ENCODE peak calls at places on chromosomes 11 and 22, in six cellular contexts. K, X, L, A, O and D are unnamed samples.

GRCh38 chr11:86515297-86516094 is 140.8 kb downstream of the CCDC81 start:
- DNase-seq in K (peak; percentile 91), X (no peak), L (peak; percentile 93), A (no peak), O (peak; percentile 72), D (peak; percentile 95)

GRCh38 chr11:66126064-66126463 is 56.0 kb downstream of the PACS1 start:
- DNase-seq in K (no peak), X (no peak), L (no peak), A (no peak), O (no peak), D (no peak)

GRCh38 chr11:44818110-44818509 is 91.3 kb downstream of the TSPAN18 start:
- DNase-seq in K (no peak), X (no peak), L (no peak), A (no peak), O (no peak), D (no peak)

GRCh38 chr11:77207618-77208313 is 79.7 kb downstream of the MYO7A start:
- DNase-seq in K (no peak), X (no peak), L (no peak), A (no peak), O (no peak), D (no peak)

GRCh38 chr22:40182231-40182835 is 4.6 kb downstream of the TNRC6B start:
- DNase-seq in K (no peak), X (no peak), L (no peak), A (no peak), O (peak; percentile 65), D (peak; percentile 16)

GRCh38 chr22:41557401-41558240 is 3.2 kb upstream of the CSDC2 start:
- DNase-seq in K (peak; percentile 94), X (no peak), L (no peak), A (peak; percentile 58), O (no peak), D (peak; percentile 63)

GRCh38 chr11:72124046-72124445 is 11.5 kb upstream of the FOLR3 start:
- DNase-seq in K (no peak), X (no peak), L (no peak), A (no peak), O (no peak), D (no peak)

GRCh38 chr22:38016182-38017078 is 32.1 kb upstream of the SOX10 start:
- DNase-seq in K (peak; percentile 58), X (peak; percentile 44), L (peak; percentile 38), A (peak; percentile 65), O (peak; percentile 39), D (no peak)

GRCh38 chr11:22626573-22627239 is 1.1 kb upstream of the FANCF start:
- DNase-seq in K (no peak), X (no peak), L (no peak), A (no peak), O (no peak), D (no peak)

GRCh38 chr11:83191986-83192385 is 1.5 kb upstream of the ANKRD42 start:
- DNase-seq in K (no peak), X (no peak), L (no peak), A (no peak), O (peak; percentile 65), D (no peak)

GRCh38 chr11:70501026-70501901 is 102.9 kb downstream of the CTTN start:
- DNase-seq in K (no peak), X (no peak), L (peak; percentile 58), A (no peak), O (no peak), D (no peak)

GRCh38 chr11:68946416-68947090 is 34.2 kb downstream of the MRGPRD start:
- DNase-seq in K (peak; percentile 89), X (no peak), L (no peak), A (no peak), O (peak; percentile 79), D (peak; percentile 94)

GRCh38 chr22:50245214-50246072 is 620 bp upstream of the TUBGCP6 start:
- DNase-seq in K (no peak), X (no peak), L (no peak), A (no peak), O (no peak), D (no peak)

DNA sequence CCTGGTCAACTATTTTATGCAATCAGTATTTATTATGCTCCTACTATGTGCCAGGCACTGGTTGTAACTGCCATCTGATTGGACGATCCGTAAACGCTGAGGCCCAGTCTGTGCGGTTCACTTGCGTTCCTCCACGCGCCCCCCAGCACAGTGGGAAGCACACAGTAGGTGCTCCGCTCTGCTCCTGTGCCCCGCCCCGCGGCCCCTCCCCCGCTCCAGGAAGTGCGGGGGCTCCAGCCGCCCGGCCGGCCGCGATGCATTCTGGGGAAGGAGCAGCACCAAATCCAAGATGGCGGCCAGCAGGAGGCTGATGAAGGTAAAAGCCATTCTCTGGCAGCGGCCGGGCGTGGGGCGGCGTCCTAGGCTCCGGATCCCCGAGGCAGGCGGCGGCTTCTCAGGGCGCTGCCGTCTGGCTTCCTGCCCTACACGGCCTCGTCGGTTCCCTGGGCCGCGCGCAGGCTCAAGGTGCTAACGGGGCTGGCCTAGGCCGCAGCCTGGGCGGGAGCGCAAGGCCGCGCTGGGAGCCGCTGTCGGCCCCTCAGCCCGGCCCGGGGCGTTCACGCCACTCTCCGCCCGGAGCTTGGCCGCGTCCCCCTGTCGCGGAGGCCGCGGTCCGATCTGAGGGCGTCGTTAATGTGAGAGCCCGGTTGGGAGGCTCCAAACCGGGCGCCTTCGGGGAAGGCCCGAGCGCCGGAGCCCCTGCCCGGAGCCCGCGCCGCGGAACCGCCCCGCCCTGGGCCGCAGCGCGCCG is at the start of gene UBE2L3:
- DNase-seq in K (peak; percentile 74), X (peak; percentile 80), L (peak; percentile 94), A (peak; percentile 91), O (peak; percentile 82), D (peak; percentile 88)
- H2BK5ac ChIP-seq in K (peak within 1 kb of the TSS; percentile 90), X (peak within 1 kb of the TSS; percentile 75), L (peak within 1 kb of the TSS; percentile 90), A (peak within 1 kb of the TSS; percentile 95), O (peak within 1 kb of the TSS; percentile 92), D (peak within 1 kb of the TSS; percentile 95)

GRCh38 chr11:59754494-59754858 is 700 bp upstream of the STX3 start:
- DNase-seq in K (peak; percentile 3), X (no peak), L (peak; percentile 41), A (no peak), O (peak; percentile 22), D (no peak)

GRCh38 chr11:59755701-59756495 is 722 bp downstream of the STX3 start:
- DNase-seq in K (peak; percentile 63), X (peak; percentile 51), L (peak; percentile 90), A (peak; percentile 81), O (peak; percentile 76), D (peak; percentile 85)

GRCh38 chr11:59756845-59757244 is 1.7 kb downstream of the STX3 start:
- DNase-seq in K (peak; percentile 15), X (no peak), L (peak; percentile 62), A (no peak), O (peak; percentile 57), D (peak; percentile 37)

GRCh38 chr11:59754859-59755700 is at the start of gene STX3:
- DNase-seq in K (peak; percentile 35), X (peak; percentile 71), L (peak; percentile 90), A (peak; percentile 85), O (peak; percentile 71), D (peak; percentile 86)

DNA sequence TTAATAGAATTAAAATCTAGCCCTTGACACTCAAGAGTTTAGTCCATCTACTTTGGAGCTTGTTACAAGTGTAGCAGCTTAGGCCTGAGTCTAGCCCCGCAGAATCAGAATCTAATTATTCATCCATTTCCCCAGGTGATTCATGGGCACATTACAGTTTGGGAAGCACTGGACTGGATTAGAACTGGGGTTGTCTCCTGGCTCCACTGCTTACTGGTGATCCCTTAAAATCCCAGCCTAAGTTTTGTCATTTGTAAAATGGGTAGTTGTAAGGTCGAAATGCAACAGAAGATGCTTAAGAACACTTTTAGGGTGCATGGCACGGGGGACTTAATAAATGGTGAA is 1.3 kb downstream of the STX3 start:
- DNase-seq in K (no peak), X (no peak), L (no peak), A (no peak), O (no peak), D (no peak)
- H3K4me3 ChIP-seq in K (no peak overlapping the region), X (no peak overlapping the region), L (no peak overlapping the region), A (peak overlapping the region; percentile 90), O (no peak overlapping the region), D (peak overlapping the region; percentile 92)

DNA sequence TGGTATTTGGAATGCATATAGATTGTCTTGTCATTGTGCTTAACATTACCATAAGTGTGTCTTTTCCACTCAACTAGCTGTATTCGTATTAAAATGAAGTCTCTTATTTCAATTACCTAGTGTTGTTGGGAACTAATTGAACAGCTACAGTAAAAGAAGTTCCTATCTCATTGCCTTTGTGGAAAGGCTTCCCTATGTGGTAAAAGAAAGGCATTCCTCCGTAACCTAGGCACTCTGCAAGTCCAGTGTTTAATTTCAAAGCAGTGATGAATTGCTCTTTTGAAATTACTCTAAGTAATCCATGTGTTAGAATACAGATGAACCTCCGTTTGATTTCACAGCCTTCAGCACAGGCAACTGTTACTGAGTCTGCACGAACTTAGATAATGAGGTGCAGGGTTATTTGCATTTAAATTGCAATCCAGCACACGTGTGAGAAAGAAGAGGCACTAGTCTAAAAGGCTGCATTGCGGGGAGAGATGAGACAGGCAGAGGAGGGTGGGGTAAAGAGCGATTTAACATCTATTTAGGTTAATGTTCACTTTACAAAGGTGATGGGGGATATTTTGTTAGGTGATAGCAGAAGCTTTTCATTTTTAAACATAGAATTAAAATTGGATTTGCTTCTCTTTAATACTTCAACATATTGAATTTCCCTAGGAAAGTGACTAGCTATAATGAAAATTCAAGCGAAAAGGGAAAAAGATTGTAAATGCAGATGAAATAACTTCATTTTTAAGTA is 25.0 kb upstream of the CRTAM start:
- DNase-seq in K (no peak), X (no peak), L (peak; percentile 71), A (no peak), O (peak; percentile 32), D (no peak)
- H2BK5ac ChIP-seq in K (no peak overlapping the region), X (no peak overlapping the region), L (no peak overlapping the region), A (peak overlapping the region; percentile 5), O (no peak overlapping the region), D (no peak overlapping the region)

GRCh38 chr11:17385926-17386325 is 2.5 kb downstream of the KCNJ11 start:
- DNase-seq in K (no peak), X (no peak), L (no peak), A (no peak), O (no peak), D (no peak)
- H3K4me3 ChIP-seq in K (no peak overlapping the region), X (no peak overlapping the region), L (no peak overlapping the region), A (no peak overlapping the region), O (no peak overlapping the region), D (no peak overlapping the region)

DNA sequence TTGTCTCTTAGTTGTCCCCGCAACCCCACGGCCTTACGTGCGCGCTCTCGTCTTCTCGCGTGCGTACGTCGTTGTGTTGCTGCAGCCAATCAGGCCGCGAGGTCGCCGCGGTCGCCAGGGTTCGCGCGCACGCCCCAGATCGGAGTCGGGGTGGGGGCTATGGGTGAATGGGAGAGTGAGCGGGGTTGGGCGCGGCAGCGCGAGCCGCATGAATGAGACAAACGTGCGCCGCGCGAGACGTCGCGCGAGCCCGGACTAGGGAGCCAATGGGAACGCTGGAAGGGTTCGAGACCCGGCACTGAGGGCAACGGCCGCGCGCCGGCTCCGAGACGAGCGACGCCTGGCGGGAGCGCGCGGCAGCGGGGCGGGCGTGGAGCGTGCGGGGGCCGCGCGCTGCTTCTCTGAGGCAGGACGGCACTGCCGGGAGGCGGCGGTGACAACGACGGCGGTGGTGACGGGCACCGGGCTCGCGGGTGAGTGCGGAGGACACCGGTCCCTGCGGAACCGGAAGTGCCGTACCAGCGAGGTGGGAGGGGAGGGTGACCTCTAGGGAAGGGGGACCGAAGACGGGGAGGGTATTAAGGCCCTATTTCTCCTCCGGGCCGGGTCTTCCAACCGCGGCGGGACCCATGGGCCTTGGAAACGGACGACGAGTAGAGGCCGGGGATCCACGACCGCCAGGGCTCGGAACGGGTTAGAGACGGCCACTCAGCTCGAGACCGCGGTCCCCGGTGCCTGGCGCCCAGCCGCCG is at the start of gene ZDHHC5:
- DNase-seq in K (peak; percentile 100), X (peak; percentile 99), L (peak; percentile 100), A (peak; percentile 97), O (peak; percentile 99), D (peak; percentile 99)
- H2BK5ac ChIP-seq in K (peak within 1 kb of the TSS; percentile 96), X (peak within 1 kb of the TSS; percentile 95), L (peak within 1 kb of the TSS; percentile 65), A (peak within 1 kb of the TSS; percentile 99), O (peak within 1 kb of the TSS; percentile 88), D (peak within 1 kb of the TSS; percentile 98)